ENCODE peak calls at places on chromosomes 2 and 18, in four cellular contexts. U is neural progenitor cell, I is tibial nerve, W is breast epithelium. M is an unnamed sample.

GRCh38 chr18:10377956-10378355 is 76.5 kb upstream of the APCDD1 start:
- DNase-seq in U (no peak), I (no peak), W (no peak), M (no peak)

GRCh38 chr2:51812138-51812866 is 780.4 kb upstream of the NRXN1 start:
- DNase-seq in U (no peak), I (no peak), W (no peak), M (no peak)

GRCh38 chr2:108217211-108217610 is 22.6 kb upstream of the SULT1C3 start:
- DNase-seq in U (no peak), I (no peak), W (no peak), M (no peak)

GRCh38 chr2:174076948-174077347 is 111.8 kb upstream of the SP3 start:
- DNase-seq in U (no peak), I (no peak), W (no peak), M (no peak)

GRCh38 chr2:101294861-101295260 is 13.6 kb downstream of the RNF149 start:
- DNase-seq in U (no peak), I (no peak), W (no peak), M (no peak)

GRCh38 chr18:79507076-79507545 is 111.4 kb downstream of the NFATC1 start:
- DNase-seq in U (no peak), I (peak; percentile 36), W (peak; percentile 57), M (no peak)

GRCh38 chr18:46199515-46200147 is 95.4 kb downstream of the HAUS1 start:
- DNase-seq in U (no peak), I (no peak), W (no peak), M (no peak)

GRCh38 chr2:205864511-205864910 is 182.2 kb downstream of the NRP2 start:
- DNase-seq in U (no peak), I (no peak), W (no peak), M (no peak)

GRCh38 chr2:70987386-70987785 is 7.3 kb downstream of the TEX261 start:
- DNase-seq in U (no peak), I (no peak), W (no peak), M (no peak)

GRCh38 chr2:172640389-172640788 is 84.5 kb downstream of the PDK1 start:
- DNase-seq in U (no peak), I (no peak), W (no peak), M (no peak)

GRCh38 chr2:12486205-12487118 is 230.3 kb upstream of the TRIB2 start:
- DNase-seq in U (no peak), I (no peak), W (no peak), M (no peak)

GRCh38 chr2:37389984-37390765 is 45.7 kb downstream of the QPCT start:
- DNase-seq in U (no peak), I (no peak), W (no peak), M (no peak)

GRCh38 chr2:118986733-118987132 is 44.7 kb downstream of the MARCO start:
- DNase-seq in U (no peak), I (no peak), W (no peak), M (no peak)

GRCh38 chr2:40248294-40248693 is 203.6 kb downstream of the SLC8A1 start:
- DNase-seq in U (no peak), I (no peak), W (no peak), M (no peak)

GRCh38 chr2:150620371-150620770 is 132.9 kb upstream of the RND3 start:
- DNase-seq in U (no peak), I (no peak), W (no peak), M (no peak)

GRCh38 chr2:203484266-203485112 is 50.6 kb downstream of the RAPH1 start:
- DNase-seq in U (peak; percentile 50), I (no peak), W (no peak), M (no peak)

GRCh38 chr2:236308855-236309668 is 44.9 kb upstream of the ASB18 start:
- DNase-seq in U (no peak), I (no peak), W (no peak), M (no peak)

GRCh38 chr2:39732492-39732891 is 46.6 kb downstream of the THUMPD2 start:
- DNase-seq in U (no peak), I (no peak), W (no peak), M (no peak)

GRCh38 chr2:167380555-167380954 is 492.3 kb downstream of the XIRP2 start:
- DNase-seq in U (no peak), I (no peak), W (no peak), M (no peak)

GRCh38 chr2:121469361-121469760 is 61.3 kb upstream of the RNU4ATAC start:
- DNase-seq in U (no peak), I (no peak), W (no peak), M (no peak)

GRCh38 chr2:217489145-217489960 is 513.4 kb downstream of the TNS1 start:
- DNase-seq in U (peak; percentile 31), I (no peak), W (no peak), M (no peak)

GRCh38 chr2:44524347-44524926 is 162.7 kb downstream of the CAMKMT start:
- DNase-seq in U (no peak), I (no peak), W (no peak), M (no peak)

GRCh38 chr2:121527009-121527682 is 3.5 kb upstream of the RNU4ATAC start:
- DNase-seq in U (no peak), I (no peak), W (no peak), M (no peak)

GRCh38 chr2:98086491-98087446 is at the start of gene VWA3B:
- DNase-seq in U (peak; percentile 90), I (no peak), W (peak; percentile 55), M (peak; percentile 75)

GRCh38 chr2:65611488-65611887 is 179.1 kb upstream of the SPRED2 start:
- DNase-seq in U (no peak), I (no peak), W (no peak), M (no peak)

GRCh38 chr2:195498839-195499490 is 158.1 kb upstream of the SLC39A10 start:
- DNase-seq in U (no peak), I (no peak), W (no peak), M (no peak)

GRCh38 chr2:28544915-28545589 is 49.2 kb downstream of the PLB1 start:
- DNase-seq in U (no peak), I (no peak), W (no peak), M (no peak)

GRCh38 chr2:181466661-181467576 is 9.7 kb downstream of the ITGA4 start:
- DNase-seq in U (peak; percentile 77), I (peak; percentile 49), W (peak; percentile 35), M (peak; percentile 75)

GRCh38 chr2:42905341-42906114 is 113.1 kb upstream of the HAAO start:
- DNase-seq in U (no peak), I (no peak), W (peak; percentile 27), M (no peak)

GRCh38 chr18:47191956-47192355 is 15.8 kb upstream of the IER3IP1 start:
- DNase-seq in U (no peak), I (no peak), W (no peak), M (no peak)

GRCh38 chr2:108182489-108182888 is 57.3 kb upstream of the SULT1C3 start:
- DNase-seq in U (peak; percentile 72), I (no peak), W (no peak), M (no peak)

GRCh38 chr2:71631411-71631931 is 178.1 kb downstream of the DYSF start:
- DNase-seq in U (no peak), I (no peak), W (peak; percentile 39), M (no peak)

GRCh38 chr2:133884739-133885381 is 316.6 kb upstream of the NCKAP5 start:
- DNase-seq in U (no peak), I (no peak), W (no peak), M (no peak)

GRCh38 chr2:188810591-188810990 is 163.6 kb upstream of the COL3A1 start:
- DNase-seq in U (no peak), I (no peak), W (no peak), M (no peak)

GRCh38 chr2:112021781-112022231 is 33.3 kb upstream of the TMEM87B start:
- DNase-seq in U (no peak), I (no peak), W (no peak), M (no peak)

GRCh38 chr2:8120979-8121825 is 560.7 kb upstream of the ID2 start:
- DNase-seq in U (no peak), I (no peak), W (no peak), M (no peak)

GRCh38 chr2:61906187-61906470 is 655 bp downstream of the COMMD1 start:
- DNase-seq in U (no peak), I (no peak), W (no peak), M (no peak)

GRCh38 chr2:61905372-61906186 is at the start of gene COMMD1:
- DNase-seq in U (peak; percentile 86), I (peak; percentile 54), W (peak; percentile 59), M (peak; percentile 29)

GRCh38 chr2:61910603-61911002 is 5.1 kb downstream of the COMMD1 start:
- DNase-seq in U (peak; percentile 31), I (no peak), W (no peak), M (no peak)

DNA sequence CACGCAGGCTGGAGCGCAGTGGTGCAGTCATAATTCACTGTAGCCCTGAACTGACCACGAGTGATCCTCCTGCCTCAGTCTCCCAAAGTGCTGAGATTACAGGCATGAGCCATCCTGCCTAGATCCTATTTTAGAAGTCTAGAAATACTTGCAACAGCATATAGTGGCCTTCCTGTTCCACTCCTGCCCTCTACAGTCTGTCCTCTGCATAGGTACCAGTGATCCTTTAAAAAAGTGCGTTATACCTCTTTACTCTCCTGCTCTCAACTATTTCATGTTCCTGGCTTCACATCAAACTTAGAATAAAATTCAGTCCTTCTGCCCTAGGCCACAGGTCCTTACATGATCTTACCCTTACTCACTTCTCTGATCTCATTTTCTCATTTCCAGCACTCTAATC is 6.0 kb downstream of the COMMD1 start:
- DNase-seq in U (no peak), I (no peak), W (no peak), M (no peak)
- TF ChIP-seq CTCF in U (peak; percentile 47), I (no peak), W (no peak), M (no peak)

GRCh38 chr2:54577944-54578667 is 122.0 kb downstream of the SPTBN1 start:
- DNase-seq in U (peak; percentile 55), I (no peak), W (no peak), M (no peak)
- H3K4me1 ChIP-seq in U (peaks cover 25% of the 10 kb centered on the region), I (peaks cover 81% of the 10 kb centered on the region), W (peaks cover 25% of the 10 kb centered on the region), M (peaks cover 53% of the 10 kb centered on the region)

DNA sequence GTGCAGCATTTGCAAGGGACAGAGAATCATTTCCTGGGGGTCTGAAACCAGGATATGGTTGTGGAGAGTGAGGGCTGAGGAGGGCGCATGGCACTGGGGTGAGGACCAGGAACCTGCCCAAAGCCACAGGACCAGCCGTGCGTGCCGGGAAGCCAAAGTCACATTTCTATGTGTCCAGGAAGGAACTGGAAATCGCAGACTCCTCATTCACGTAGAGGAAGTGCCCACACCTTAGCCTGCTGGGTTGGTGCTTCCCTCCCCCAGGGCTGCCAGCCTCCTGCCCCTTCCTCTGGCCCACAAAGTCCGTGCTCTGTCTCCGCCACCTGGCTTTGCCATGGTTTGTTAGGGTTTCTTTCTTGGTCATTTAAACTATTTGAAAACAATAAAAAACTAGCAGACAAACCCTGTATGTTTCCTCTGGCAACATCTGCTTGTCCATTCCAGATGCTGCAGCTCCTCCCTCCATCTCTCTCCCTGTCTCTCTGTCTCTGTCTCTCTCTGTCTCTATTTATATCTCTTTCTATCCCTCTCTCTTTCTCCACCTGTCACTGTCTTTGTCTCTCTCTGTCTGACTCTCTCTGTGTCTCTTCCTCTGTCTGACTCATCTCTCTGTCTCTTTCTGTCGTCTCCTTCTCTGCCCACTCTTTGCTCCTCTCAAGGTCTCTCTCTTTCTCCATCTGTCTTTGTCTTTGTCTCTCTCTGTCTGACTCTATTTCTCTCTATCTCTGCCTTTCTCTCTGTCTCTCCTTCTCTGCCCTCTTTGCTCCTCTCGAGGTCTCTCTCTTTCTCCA is 163.2 kb upstream of the TPO start:
- DNase-seq in U (no peak), I (no peak), W (no peak), M (no peak)
- TF ChIP-seq CTCF in U (no peak), I (no peak), W (no peak), M (no peak)

DNA sequence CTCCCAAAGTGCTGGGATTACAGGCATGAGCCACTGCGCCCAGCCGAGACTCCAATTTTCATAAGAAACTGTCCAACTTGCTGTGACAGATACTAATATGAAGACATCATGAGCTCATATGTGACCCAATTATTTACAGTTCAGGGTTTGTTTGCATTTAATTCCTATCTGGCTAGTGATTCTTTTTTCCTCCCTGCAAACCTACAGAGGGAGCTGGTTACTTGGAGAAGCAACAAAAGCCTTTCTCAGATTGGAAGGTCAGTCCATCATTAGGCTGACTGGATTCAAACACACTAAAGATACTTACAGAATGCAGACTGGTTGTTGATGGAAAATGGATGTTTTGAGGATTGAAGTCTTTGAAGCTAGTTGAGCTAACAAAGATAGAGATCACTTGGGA is 176.4 kb downstream of the ANKRD44 start:
- DNase-seq in U (no peak), I (no peak), W (no peak), M (no peak)
- H3K4me1 ChIP-seq in U (peaks cover 14% of the 10 kb centered on the region), I (no peaks in the 10 kb centered on the region), W (no peaks in the 10 kb centered on the region), M (peaks cover 2% of the 10 kb centered on the region)

M was measured in ascending aorta.